ENCODE peak calls at places on chromosome 18, in eight cellular contexts. W is CD8-positive, alpha-beta memory T cell; B is SHP77 treated with DMSO at 0.1 percent for 48 hours; S is stimulated activated CD4-positive, alpha-beta T cell treated with anti-CD3 and anti-CD28 coated beads, Interleukin-4, amount 100 ng/mL, for 4 hours; A is sciatic nerve; J is 8988T; F is OCI-LY7; Z is coronary artery. K is an unnamed sample.

GRCh38 chr18:51107594-51108305 is 77.7 kb downstream of the SMAD4 start:
- DNase-seq in W (no peak), B (no peak), S (peak), A (no peak), J (no peak), F (no peak), Z (no peak), K (no peak)

GRCh38 chr18:49849331-49850217 is 36.2 kb upstream of the ACAA2 start:
- DNase-seq in W (no peak), B (no peak), S (no peak), A (no peak), J (peak), F (no peak), Z (no peak), K (peak)

GRCh38 chr18:74255022-74255658 is 36.6 kb downstream of the CYB5A start:
- DNase-seq in W (no peak), B (no peak), S (no peak), A (no peak), J (no peak), F (no peak), Z (no peak), K (no peak)

GRCh38 chr18:55504808-55505207 is 83.2 kb downstream of the TCF4 start:
- DNase-seq in W (no peak), B (no peak), S (no peak), A (no peak), J (no peak), F (no peak), Z (no peak), K (no peak)

GRCh38 chr18:50284226-50284885 is 3.0 kb upstream of the MBD1 start:
- DNase-seq in W (no peak), B (no peak), S (no peak), A (no peak), J (peak), F (no peak), Z (no peak), K (peak)

GRCh38 chr18:22549260-22549937 is 131.7 kb upstream of the CTAGE1 start:
- DNase-seq in W (no peak), B (no peak), S (no peak), A (no peak), J (no peak), F (no peak), Z (no peak), K (no peak)

GRCh38 chr18:68056936-68057335 is 540.4 kb upstream of the DSEL start:
- DNase-seq in W (no peak), B (no peak), S (no peak), A (no peak), J (no peak), F (no peak), Z (no peak), K (no peak)

GRCh38 chr18:63686871-63687270 is 15.9 kb upstream of the SERPINB11 start:
- DNase-seq in W (no peak), B (no peak), S (no peak), A (no peak), J (no peak), F (no peak), Z (no peak), K (no peak)

GRCh38 chr18:13256444-13257305 is 38.1 kb downstream of the LDLRAD4 start:
- DNase-seq in W (no peak), B (no peak), S (no peak), A (peak), J (no peak), F (no peak), Z (peak), K (no peak)

GRCh38 chr18:45104071-45104440 is 423.4 kb downstream of the SETBP1 start:
- DNase-seq in W (no peak), B (no peak), S (no peak), A (no peak), J (no peak), F (peak), Z (no peak), K (no peak)

GRCh38 chr18:36298113-36298701 is 694 bp downstream of the FHOD3 start:
- DNase-seq in W (no peak), B (no peak), S (no peak), A (no peak), J (peak), F (no peak), Z (no peak), K (peak)

GRCh38 chr18:78625895-78626294 is 353.7 kb upstream of the SALL3 start:
- DNase-seq in W (no peak), B (no peak), S (no peak), A (no peak), J (no peak), F (peak), Z (no peak), K (no peak)

GRCh38 chr18:76356666-76357065 is 138.4 kb downstream of the ZNF516 start:
- DNase-seq in W (no peak), B (no peak), S (no peak), A (no peak), J (no peak), F (no peak), Z (no peak), K (no peak)

GRCh38 chr18:51346404-51346803 is 148.9 kb upstream of the MEX3C start:
- DNase-seq in W (no peak), B (no peak), S (no peak), A (no peak), J (no peak), F (no peak), Z (no peak), K (no peak)

GRCh38 chr18:69538849-69539248 is 138.2 kb downstream of the DOK6 start:
- DNase-seq in W (no peak), B (no peak), S (no peak), A (no peak), J (no peak), F (no peak), Z (no peak), K (no peak)

GRCh38 chr18:47263828-47264314 is 12.4 kb upstream of the SKOR2 start:
- DNase-seq in W (no peak), B (no peak), S (no peak), A (no peak), J (no peak), F (no peak), Z (no peak), K (no peak)

GRCh38 chr18:47253101-47253654 is 1.7 kb upstream of the SKOR2 start:
- DNase-seq in W (no peak), B (no peak), S (no peak), A (no peak), J (no peak), F (no peak), Z (no peak), K (no peak)

K was measured in vagina.